ENCODE peak calls at places on chromosome 5, in eight cellular contexts. B, C, D, Z, W, L, H and G are unnamed samples.

GRCh38 chr5:147344861-147345260 is 110.0 kb downstream of the STK32A start:
- DNase-seq in B (no peak), C (no peak), D (no peak), Z (no peak), W (no peak), L (no peak), H (no peak), G (no peak)

GRCh38 chr5:92715946-92716345 is 865.1 kb downstream of the NR2F1-AS1 start:
- DNase-seq in B (no peak), C (no peak), D (no peak), Z (no peak), W (no peak), L (no peak), H (no peak), G (no peak)

GRCh38 chr5:15496886-15497285 is 3.1 kb upstream of the FBXL7 start:
- DNase-seq in B (no peak), C (no peak), D (no peak), Z (no peak), W (no peak), L (no peak), H (no peak), G (no peak)

GRCh38 chr5:60517094-60517694 is 182.8 kb downstream of the DEPDC1B start:
- DNase-seq in B (no peak), C (no peak), D (no peak), Z (no peak), W (no peak), L (no peak), H (no peak), G (no peak)

GRCh38 chr5:157549283-157549629 is 26.3 kb downstream of the ADAM19 start:
- DNase-seq in B (no peak), C (no peak), D (no peak), Z (no peak), W (no peak), L (peak), H (no peak), G (no peak)

GRCh38 chr5:73388371-73388684 is 60.2 kb downstream of the FOXD1 start:
- DNase-seq in B (no peak), C (no peak), D (no peak), Z (no peak), W (no peak), L (no peak), H (no peak), G (no peak)

GRCh38 chr5:139740993-139741672 is 54.5 kb upstream of the PSD2 start:
- DNase-seq in B (no peak), C (no peak), D (no peak), Z (no peak), W (no peak), L (no peak), H (no peak), G (no peak)

GRCh38 chr5:134162592-134162991 is 14.2 kb downstream of the SKP1 start:
- DNase-seq in B (no peak), C (no peak), D (no peak), Z (no peak), W (no peak), L (no peak), H (no peak), G (no peak)

GRCh38 chr5:177472460-177473441 is 683 bp downstream of the DBN1 start:
- DNase-seq in B (no peak), C (no peak), D (no peak), Z (no peak), W (peak), L (no peak), H (no peak), G (no peak)

GRCh38 chr5:38340961-38341500 is 82.7 kb downstream of the EGFLAM start:
- DNase-seq in B (no peak), C (no peak), D (no peak), Z (no peak), W (peak), L (no peak), H (no peak), G (no peak)
- H3K4me3 ChIP-seq in B (no peak), C (no peak), D (no peak), Z (no peak), W (peak), L (no peak), H (no peak), G (no peak)

GRCh38 chr5:35924950-35925722 is 13.3 kb downstream of the CAPSL start:
- DNase-seq in B (peak), C (peak), D (peak), Z (peak), W (peak), L (peak), H (peak), G (peak)
- TF ChIP-seq CTCF in B (peak), C (peak), D (peak), Z (peak), W (peak), L (peak), H (no peak), G (peak)

DNA sequence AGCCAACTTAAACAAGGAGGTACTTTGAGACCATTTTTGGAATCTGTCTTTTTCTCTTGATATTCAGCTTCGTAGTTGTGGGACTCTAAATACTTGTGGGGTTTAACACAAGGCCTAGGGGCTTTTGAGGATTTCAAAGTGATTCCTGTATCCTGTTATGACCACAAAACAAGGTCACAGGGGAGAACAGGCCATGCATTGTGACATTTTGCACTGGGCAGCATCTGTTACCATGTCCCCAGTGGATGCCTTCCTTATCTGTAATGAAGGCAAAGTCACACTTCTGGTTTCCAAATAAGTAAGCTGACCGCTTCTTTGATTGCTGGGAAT is 192.2 kb downstream of the MTRR start:
- DNase-seq in B (no peak), C (no peak), D (no peak), Z (no peak), W (no peak), L (no peak), H (no peak), G (no peak)
- H3K4me3 ChIP-seq in B (no peak), C (no peak), D (no peak), Z (no peak), W (no peak), L (no peak), H (no peak), G (no peak)

GRCh38 chr5:6631441-6631840 is 1.4 kb downstream of the NSUN2 start:
- DNase-seq in B (no peak), C (no peak), D (no peak), Z (no peak), W (no peak), L (peak), H (no peak), G (no peak)

GRCh38 chr5:6633469-6634326 is 458 bp downstream of the SRD5A1 start:
- DNase-seq in B (no peak), C (peak), D (no peak), Z (no peak), W (peak), L (peak), H (no peak), G (no peak)

GRCh38 chr5:6634327-6634713 is 1.1 kb downstream of the SRD5A1 start:
- DNase-seq in B (no peak), C (no peak), D (no peak), Z (no peak), W (peak), L (peak), H (no peak), G (no peak)

GRCh38 chr5:6632931-6633468 is at the start of the genes NSUN2 and SRD5A1:
- DNase-seq in B (peak), C (peak), D (peak), Z (peak), W (peak), L (peak), H (peak), G (peak)

DNA sequence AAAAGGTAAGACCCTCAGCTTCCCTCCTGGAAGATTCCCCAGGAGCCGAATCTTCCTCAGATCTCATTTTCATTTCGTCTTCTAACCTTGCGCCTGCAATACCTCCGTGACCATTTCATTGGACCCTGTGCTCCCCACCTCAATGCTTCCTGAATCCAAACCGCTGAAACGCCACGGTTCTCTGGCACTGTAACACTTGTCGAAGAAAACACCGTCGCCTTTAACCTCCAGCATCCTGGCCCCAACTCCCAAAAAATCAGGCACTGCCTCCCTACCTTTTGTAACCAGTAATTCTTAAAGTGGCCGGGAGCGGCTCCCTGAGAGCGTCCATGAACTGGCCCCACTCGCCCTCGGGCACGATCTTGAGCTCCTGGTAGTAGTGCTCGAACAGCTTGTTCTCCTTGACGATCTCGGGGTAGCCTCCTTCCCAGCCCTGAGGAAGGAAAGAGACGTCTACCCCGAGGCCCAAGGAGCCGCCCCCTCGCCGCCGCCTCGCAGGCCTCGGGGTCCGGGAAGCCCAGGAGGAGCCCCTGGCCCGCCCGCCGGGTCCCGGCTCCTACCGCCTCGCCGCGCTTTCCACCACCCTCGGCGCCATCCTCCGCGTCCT is 417 bp downstream of the NSUN2 start:
- DNase-seq in B (no peak), C (peak), D (no peak), Z (no peak), W (no peak), L (peak), H (no peak), G (no peak)
- TF ChIP-seq CTCF in B (no peak), C (peak), D (peak), Z (peak), W (no peak), L (peak), H (no peak), G (no peak)